ENCODE peak calls at places on chromosomes 11 and 22, in nine cellular contexts. H is fibroblast of lung, K is HCT116, T is left ventricle myocardium inferior, I is body of pancreas, X is IMR-90, F is transverse colon, P is heart left ventricle, M is SK-N-SH. Y is an unnamed sample.

GRCh38 chr11:135033545-135033944 is 621.5 kb upstream of the B3GAT1 start:
- DNase-seq in K (no peak), T (no peak), F (no peak), X (no peak), M (peak; percentile 54), P (no peak), I (no peak), H (peak; percentile 0), Y (peak; percentile 56)

GRCh38 chr11:119030329-119031047 is at the start of gene SLC37A4:
- DNase-seq in P (peak; percentile 98), T (peak; percentile 98), I (peak; percentile 99), F (peak; percentile 100), X (peak; percentile 97), M (peak; percentile 98), H (peak; percentile 97), K (peak; percentile 97), Y (peak; percentile 99)

GRCh38 chr11:119166368-119167076 is 2.0 kb upstream of the NLRX1 start:
- DNase-seq in M (no peak), F (no peak), P (no peak), X (peak; percentile 51), T (no peak), H (peak; percentile 72), I (no peak), K (no peak), Y (no peak)

GRCh38 chr11:25981998-25982397 is 349.9 kb upstream of the ANO3 start:
- DNase-seq in M (peak; percentile 30), I (peak; percentile 33), T (no peak), X (peak; percentile 77), H (peak; percentile 55), P (no peak), F (no peak), K (no peak), Y (no peak)

GRCh38 chr22:49907807-49908206 is 10.4 kb downstream of the ALG12 start:
- DNase-seq in T (no peak), K (no peak), M (no peak), I (no peak), X (no peak), H (no peak), P (no peak), F (no peak), Y (no peak)

GRCh38 chr11:62127426-62127825 is 3.6 kb downstream of the INCENP start:
- DNase-seq in P (no peak), M (no peak), K (no peak), X (no peak), H (no peak), F (no peak), I (no peak), T (no peak), Y (no peak)

GRCh38 chr11:133900176-133901105 is 55.1 kb upstream of the SPATA19 start:
- DNase-seq in H (no peak), K (no peak), T (no peak), P (peak; percentile 7), I (no peak), X (no peak), F (no peak), M (no peak), Y (peak; percentile 6)

GRCh38 chr11:113261709-113262475 is 52.5 kb upstream of the TTC12 start:
- DNase-seq in X (peak; percentile 11), T (no peak), F (no peak), P (no peak), H (peak; percentile 97), I (no peak), M (no peak), K (no peak), Y (no peak)

GRCh38 chr11:126422446-126422845 is 67.0 kb downstream of the ST3GAL4 start:
- DNase-seq in F (no peak), H (no peak), X (no peak), I (no peak), K (no peak), M (no peak), P (no peak), T (no peak), Y (no peak)

GRCh38 chr11:115208808-115209259 is 295.4 kb downstream of the CADM1 start:
- DNase-seq in F (no peak), H (no peak), P (no peak), X (no peak), K (no peak), M (no peak), I (no peak), T (no peak), Y (no peak)

GRCh38 chr11:118618115-118618990 is 10.9 kb downstream of the PHLDB1 start:
- DNase-seq in I (peak; percentile 43), K (no peak), H (peak; percentile 91), T (peak; percentile 79), F (no peak), X (peak; percentile 96), M (no peak), P (peak; percentile 79), Y (peak; percentile 78)

GRCh38 chr11:43738600-43739409 is 58.3 kb downstream of the HSD17B12 start:
- DNase-seq in K (peak; percentile 2), T (no peak), I (peak; percentile 33), X (peak; percentile 90), P (peak; percentile 26), F (no peak), H (peak; percentile 89), M (no peak), Y (no peak)

GRCh38 chr11:73262851-73263495 is 9.2 kb upstream of the P2RY6 start:
- DNase-seq in F (no peak), K (no peak), P (peak; percentile 11), M (no peak), H (peak; percentile 40), T (no peak), I (no peak), X (peak; percentile 52), Y (no peak)

GRCh38 chr11:35907648-35908431 is 36.0 kb upstream of the LDLRAD3 start:
- DNase-seq in P (no peak), T (no peak), K (peak; percentile 54), H (peak; percentile 66), X (peak; percentile 62), M (no peak), I (peak; percentile 73), F (no peak), Y (peak; percentile 70)

DNA sequence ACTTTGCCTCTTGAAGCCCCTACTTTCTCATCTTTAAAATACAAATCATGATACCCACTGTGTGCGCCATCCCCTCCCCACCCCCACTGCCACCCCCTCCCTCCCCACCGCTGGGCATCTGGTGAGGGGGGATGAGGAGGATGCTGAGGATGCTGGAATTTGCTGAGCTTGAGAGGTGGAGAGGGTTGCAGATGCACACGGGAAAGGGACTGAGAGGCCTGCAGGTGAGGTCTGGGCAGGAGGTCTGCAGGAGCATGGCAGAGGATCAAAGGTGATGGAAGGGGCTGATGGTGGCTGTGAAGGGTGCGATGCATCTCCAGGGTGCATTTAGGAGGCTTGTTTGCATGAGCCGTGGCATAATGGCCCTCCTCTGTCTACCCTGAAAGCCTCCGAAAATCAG is 7.6 kb upstream of the TBC1D22A start:
- DNase-seq in P (peak; percentile 16), F (no peak), K (no peak), M (no peak), X (no peak), T (no peak), I (no peak), H (no peak), Y (no peak)
- H3K4me1 ChIP-seq in P (peaks cover 64% of the 10 kb centered on the region), F (peaks cover 52% of the 10 kb centered on the region), K (peaks cover 16% of the 10 kb centered on the region), M (peaks cover 15% of the 10 kb centered on the region), X (peaks cover 25% of the 10 kb centered on the region), T (peaks cover 68% of the 10 kb centered on the region), I (peaks cover 39% of the 10 kb centered on the region), H (peaks cover 24% of the 10 kb centered on the region), Y (peaks cover 3% of the 10 kb centered on the region)

GRCh38 chr11:1919428-1920127 is at the start of gene TNNT3:
- DNase-seq in I (no peak), X (no peak), M (peak; percentile 38), P (peak; percentile 69), F (no peak), K (no peak), H (no peak), T (no peak), Y (no peak)

GRCh38 chr11:1918436-1919315 is 827 bp upstream of the TNNT3 start:
- DNase-seq in T (no peak), M (peak; percentile 38), F (no peak), H (no peak), P (no peak), X (no peak), K (no peak), I (no peak), Y (no peak)

GRCh38 chr11:1916132-1916985 is 3.1 kb upstream of the TNNT3 start:
- DNase-seq in H (no peak), K (no peak), T (no peak), M (no peak), X (no peak), F (no peak), P (peak; percentile 28), I (no peak), Y (no peak)

GRCh38 chr11:1916986-1917522 is 2.4 kb upstream of the TNNT3 start:
- DNase-seq in P (no peak), I (no peak), H (no peak), X (no peak), T (no peak), M (no peak), K (no peak), F (no peak), Y (no peak)

GRCh38 chr11:1917523-1918435 is 1.7 kb upstream of the TNNT3 start:
- DNase-seq in K (no peak), T (no peak), F (no peak), I (no peak), X (no peak), P (peak; percentile 66), M (peak; percentile 59), H (no peak), Y (no peak)
- TF ChIP-seq CTCF in K (peak; percentile 26), T (peak; percentile 81), F (peak; percentile 59), I (peak; percentile 62), X (no peak), P (peak; percentile 56), M (peak; percentile 41), H (no peak), Y (peak; percentile 25)

GRCh38 chr11:128487978-128488377 is 99.4 kb downstream of the ETS1 start:
- DNase-seq in K (no peak), H (no peak), P (no peak), T (no peak), X (no peak), M (no peak), F (no peak), I (no peak), Y (no peak)
- H3K4me1 ChIP-seq in K (no peaks in the 10 kb centered on the region), H (peaks cover 42% of the 10 kb centered on the region), P (peaks cover 87% of the 10 kb centered on the region), T (peaks cover 100% of the 10 kb centered on the region), X (peaks cover 14% of the 10 kb centered on the region), M (peaks cover 13% of the 10 kb centered on the region), F (peaks cover 8% of the 10 kb centered on the region), I (peaks cover 7% of the 10 kb centered on the region), Y (peaks cover under 1% of the 10 kb centered on the region)

DNA sequence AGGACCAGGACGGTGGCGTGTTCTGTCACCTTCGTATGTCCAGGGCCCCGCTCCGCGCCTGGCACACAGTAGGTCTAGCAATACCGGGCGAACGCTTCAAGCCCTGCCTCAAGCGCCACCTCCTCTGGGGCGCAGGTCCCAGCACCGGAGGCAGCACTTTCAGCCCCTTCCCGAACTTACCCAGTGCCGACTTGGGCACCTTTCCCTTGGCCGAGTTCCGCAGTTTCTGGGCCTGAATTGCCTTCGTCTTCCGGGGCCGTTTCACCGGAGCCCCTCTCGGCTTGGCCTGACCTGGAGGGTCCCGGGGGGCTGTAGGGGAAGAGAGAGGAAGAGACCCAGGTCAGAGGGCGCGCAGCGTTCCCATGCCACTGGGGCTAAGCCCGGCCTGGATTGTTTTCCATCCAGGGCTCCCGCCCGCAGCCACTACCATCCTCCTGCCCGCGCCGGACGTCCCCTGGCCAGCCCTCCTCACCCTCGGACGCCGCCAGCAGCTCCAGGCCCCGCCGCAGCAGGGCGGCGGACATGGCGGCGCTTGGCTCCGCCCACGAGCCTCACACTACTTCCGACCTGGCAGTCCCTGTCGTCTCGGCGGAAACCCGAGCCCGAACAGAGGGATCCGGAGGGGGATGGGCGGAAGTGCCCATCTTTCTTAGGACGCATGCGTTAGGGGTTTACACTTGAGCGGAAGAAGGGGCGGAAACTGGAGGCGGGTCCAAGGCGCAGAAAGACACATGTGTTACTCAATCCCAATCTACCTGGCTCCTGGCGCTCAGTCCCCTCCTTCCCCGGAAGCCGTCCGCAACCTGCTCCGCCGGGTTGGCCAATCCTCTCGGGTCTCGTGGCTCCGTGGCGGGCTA is at the start of gene RPS19BP1:
- DNase-seq in P (peak; percentile 99), F (peak; percentile 100), I (peak; percentile 100), H (peak; percentile 100), M (peak; percentile 86), X (peak; percentile 99), K (peak; percentile 99), T (peak; percentile 99), Y (peak; percentile 100)
- TF ChIP-seq CTCF in P (no peak), F (no peak), I (no peak), H (no peak), M (no peak), X (no peak), K (no peak), T (peak; percentile 10), Y (no peak)

Y was measured in testis.